ENCODE peak calls at places on chromosomes 2 and 18, in eight cellular contexts. One of them, this sample, is unnamed.

GRCh38 chr2:12797815-12798214 is 81.1 kb downstream of the TRIB2 start:
- DNase-seq in BE2C: no peak
- DNase-seq in CD8-positive, alpha-beta T cell: no peak
- DNase-seq in psoas muscle: no peak
- DNase-seq in adipocyte: peak; percentile 49
- DNase-seq in effector memory CD4-positive, alpha-beta T cell: no peak
- DNase-seq in endodermal cell: no peak
- DNase-seq in CD4-positive, CD25-positive, alpha-beta regulatory T cell: no peak
- DNase-seq in this sample: no peak

GRCh38 chr2:238903141-238903540 is 55.3 kb downstream of the TWIST2 start:
- DNase-seq in BE2C: no peak
- DNase-seq in CD8-positive, alpha-beta T cell: no peak
- DNase-seq in psoas muscle: no peak
- DNase-seq in adipocyte: no peak
- DNase-seq in effector memory CD4-positive, alpha-beta T cell: no peak
- DNase-seq in endodermal cell: no peak
- DNase-seq in CD4-positive, CD25-positive, alpha-beta regulatory T cell: no peak
- DNase-seq in this sample: no peak

GRCh38 chr18:49100226-49100968 is 149.6 kb upstream of the SMAD7 start:
- DNase-seq in BE2C: no peak
- DNase-seq in CD8-positive, alpha-beta T cell: no peak
- DNase-seq in psoas muscle: no peak
- DNase-seq in adipocyte: peak; percentile 61
- DNase-seq in effector memory CD4-positive, alpha-beta T cell: no peak
- DNase-seq in endodermal cell: no peak
- DNase-seq in CD4-positive, CD25-positive, alpha-beta regulatory T cell: no peak
- DNase-seq in this sample: no peak

GRCh38 chr2:238434846-238435751 is 8.4 kb downstream of the ASB1 start:
- DNase-seq in BE2C: no peak
- DNase-seq in CD8-positive, alpha-beta T cell: no peak
- DNase-seq in psoas muscle: no peak
- DNase-seq in adipocyte: no peak
- DNase-seq in effector memory CD4-positive, alpha-beta T cell: no peak
- DNase-seq in endodermal cell: no peak
- DNase-seq in CD4-positive, CD25-positive, alpha-beta regulatory T cell: no peak
- DNase-seq in this sample: no peak

GRCh38 chr2:43005975-43006833 is 213.8 kb upstream of the HAAO start:
- DNase-seq in BE2C: no peak
- DNase-seq in CD8-positive, alpha-beta T cell: no peak
- DNase-seq in psoas muscle: no peak
- DNase-seq in adipocyte: no peak
- DNase-seq in effector memory CD4-positive, alpha-beta T cell: no peak
- DNase-seq in endodermal cell: peak; percentile 25
- DNase-seq in CD4-positive, CD25-positive, alpha-beta regulatory T cell: no peak
- DNase-seq in this sample: no peak

GRCh38 chr2:57882895-57883515 is 163.6 kb upstream of the VRK2 start:
- DNase-seq in BE2C: no peak
- DNase-seq in CD8-positive, alpha-beta T cell: no peak
- DNase-seq in psoas muscle: no peak
- DNase-seq in adipocyte: no peak
- DNase-seq in effector memory CD4-positive, alpha-beta T cell: no peak
- DNase-seq in endodermal cell: no peak
- DNase-seq in CD4-positive, CD25-positive, alpha-beta regulatory T cell: no peak
- DNase-seq in this sample: peak; percentile 14

GRCh38 chr2:181523756-181524155 is 66.6 kb downstream of the ITGA4 start:
- DNase-seq in BE2C: no peak
- DNase-seq in CD8-positive, alpha-beta T cell: no peak
- DNase-seq in psoas muscle: no peak
- DNase-seq in adipocyte: no peak
- DNase-seq in effector memory CD4-positive, alpha-beta T cell: no peak
- DNase-seq in endodermal cell: no peak
- DNase-seq in CD4-positive, CD25-positive, alpha-beta regulatory T cell: no peak
- DNase-seq in this sample: no peak

GRCh38 chr2:197838589-197838988 is 34.2 kb downstream of the PLCL1 start:
- DNase-seq in BE2C: no peak
- DNase-seq in CD8-positive, alpha-beta T cell: no peak
- DNase-seq in psoas muscle: no peak
- DNase-seq in adipocyte: no peak
- DNase-seq in effector memory CD4-positive, alpha-beta T cell: no peak
- DNase-seq in endodermal cell: no peak
- DNase-seq in CD4-positive, CD25-positive, alpha-beta regulatory T cell: no peak
- DNase-seq in this sample: no peak

GRCh38 chr2:63663013-63663864 is 74.5 kb downstream of the MDH1 start:
- DNase-seq in BE2C: no peak
- DNase-seq in CD8-positive, alpha-beta T cell: no peak
- DNase-seq in psoas muscle: no peak
- DNase-seq in adipocyte: no peak
- DNase-seq in effector memory CD4-positive, alpha-beta T cell: no peak
- DNase-seq in endodermal cell: no peak
- DNase-seq in CD4-positive, CD25-positive, alpha-beta regulatory T cell: no peak
- DNase-seq in this sample: no peak

GRCh38 chr2:238834982-238835381 is 12.9 kb upstream of the TWIST2 start:
- DNase-seq in BE2C: no peak
- DNase-seq in CD8-positive, alpha-beta T cell: no peak
- DNase-seq in psoas muscle: no peak
- DNase-seq in adipocyte: no peak
- DNase-seq in effector memory CD4-positive, alpha-beta T cell: no peak
- DNase-seq in endodermal cell: no peak
- DNase-seq in CD4-positive, CD25-positive, alpha-beta regulatory T cell: no peak
- DNase-seq in this sample: no peak

GRCh38 chr18:2981212-2981728 is 31.7 kb downstream of the LPIN2 start:
- DNase-seq in BE2C: no peak
- DNase-seq in CD8-positive, alpha-beta T cell: no peak
- DNase-seq in psoas muscle: no peak
- DNase-seq in adipocyte: peak; percentile 64
- DNase-seq in effector memory CD4-positive, alpha-beta T cell: no peak
- DNase-seq in endodermal cell: no peak
- DNase-seq in CD4-positive, CD25-positive, alpha-beta regulatory T cell: peak; percentile 48
- DNase-seq in this sample: no peak

GRCh38 chr2:98348066-98348561 is 1.9 kb downstream of the CNGA3 start:
- DNase-seq in BE2C: peak; percentile 14
- DNase-seq in CD8-positive, alpha-beta T cell: no peak
- DNase-seq in psoas muscle: no peak
- DNase-seq in adipocyte: no peak
- DNase-seq in effector memory CD4-positive, alpha-beta T cell: no peak
- DNase-seq in endodermal cell: peak; percentile 80
- DNase-seq in CD4-positive, CD25-positive, alpha-beta regulatory T cell: no peak
- DNase-seq in this sample: no peak

GRCh38 chr18:35572644-35573043 is 8.9 kb upstream of the GALNT1 start:
- DNase-seq in BE2C: no peak
- DNase-seq in CD8-positive, alpha-beta T cell: no peak
- DNase-seq in psoas muscle: peak; percentile 64
- DNase-seq in adipocyte: peak; percentile 31
- DNase-seq in effector memory CD4-positive, alpha-beta T cell: no peak
- DNase-seq in endodermal cell: no peak
- DNase-seq in CD4-positive, CD25-positive, alpha-beta regulatory T cell: no peak
- DNase-seq in this sample: no peak

GRCh38 chr18:59787998-59788875 is 91.0 kb upstream of the CCBE1 start:
- DNase-seq in BE2C: no peak
- DNase-seq in CD8-positive, alpha-beta T cell: no peak
- DNase-seq in psoas muscle: no peak
- DNase-seq in adipocyte: peak; percentile 79
- DNase-seq in effector memory CD4-positive, alpha-beta T cell: no peak
- DNase-seq in endodermal cell: peak; percentile 66
- DNase-seq in CD4-positive, CD25-positive, alpha-beta regulatory T cell: no peak
- DNase-seq in this sample: no peak

GRCh38 chr2:144268036-144268678 is 251.8 kb downstream of the ZEB2 start:
- DNase-seq in BE2C: no peak
- DNase-seq in CD8-positive, alpha-beta T cell: no peak
- DNase-seq in psoas muscle: no peak
- DNase-seq in adipocyte: no peak
- DNase-seq in effector memory CD4-positive, alpha-beta T cell: no peak
- DNase-seq in endodermal cell: no peak
- DNase-seq in CD4-positive, CD25-positive, alpha-beta regulatory T cell: no peak
- DNase-seq in this sample: no peak

DNA sequence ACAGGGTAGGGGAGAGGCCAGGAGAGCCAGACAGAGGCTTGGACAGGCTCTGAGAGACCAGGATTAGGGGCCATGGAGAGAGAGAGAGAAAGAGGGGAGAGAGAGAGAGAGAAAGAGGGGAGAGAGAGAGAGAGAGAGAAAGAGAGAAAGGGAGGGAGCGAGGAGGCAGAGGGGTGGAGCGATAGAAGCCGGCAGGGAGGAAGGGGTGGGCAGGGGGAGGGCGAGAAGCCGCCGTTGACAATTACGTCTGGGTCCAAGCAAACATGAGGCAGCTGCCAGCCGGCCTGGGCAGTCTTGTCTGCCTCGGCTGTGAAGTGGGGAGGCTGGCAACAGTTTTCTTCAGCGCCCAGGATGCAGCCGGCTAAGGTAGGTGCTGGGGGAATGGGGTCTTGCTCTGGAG is at the start of gene KCNIP3:
- DNase-seq in BE2C: no peak
- DNase-seq in CD8-positive, alpha-beta T cell: no peak
- DNase-seq in psoas muscle: no peak
- DNase-seq in adipocyte: peak; percentile 24
- DNase-seq in effector memory CD4-positive, alpha-beta T cell: no peak
- DNase-seq in endodermal cell: peak; percentile 70
- DNase-seq in CD4-positive, CD25-positive, alpha-beta regulatory T cell: no peak
- DNase-seq in this sample: no peak
- H3K4me3 ChIP-seq in BE2C: no peak within 1 kb of the TSS
- H3K4me3 ChIP-seq in CD8-positive, alpha-beta T cell: no peak within 1 kb of the TSS
- H3K4me3 ChIP-seq in psoas muscle: no peak within 1 kb of the TSS
- H3K4me3 ChIP-seq in adipocyte: no peak within 1 kb of the TSS
- H3K4me3 ChIP-seq in effector memory CD4-positive, alpha-beta T cell: no peak within 1 kb of the TSS
- H3K4me3 ChIP-seq in endodermal cell: no peak within 1 kb of the TSS
- H3K4me3 ChIP-seq in CD4-positive, CD25-positive, alpha-beta regulatory T cell: no peak within 1 kb of the TSS
- H3K4me3 ChIP-seq in this sample: no peak within 1 kb of the TSS

DNA sequence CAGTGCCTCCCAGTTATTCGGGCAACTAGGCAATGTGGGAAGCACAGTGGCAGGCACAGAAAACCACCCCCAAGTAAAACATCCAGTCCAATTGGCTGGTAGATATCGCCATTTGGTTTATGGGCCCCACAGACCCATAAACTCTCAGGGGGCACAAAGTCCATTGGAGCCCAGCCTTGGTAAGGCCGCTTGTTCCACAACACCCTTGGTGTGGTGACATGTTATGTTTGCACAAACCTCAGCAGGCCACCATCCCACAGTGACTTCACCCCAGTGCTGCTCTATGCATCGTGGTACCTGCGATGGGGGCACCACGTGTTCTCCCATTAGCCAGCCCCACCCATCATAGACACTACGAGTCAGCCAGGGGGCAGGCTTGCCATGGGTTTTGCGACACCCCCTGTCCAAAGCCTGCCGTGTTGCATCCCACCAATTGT is 18.5 kb downstream of the PHOSPHO2 start:
- DNase-seq in BE2C: no peak
- DNase-seq in CD8-positive, alpha-beta T cell: no peak
- DNase-seq in psoas muscle: no peak
- DNase-seq in adipocyte: no peak
- DNase-seq in effector memory CD4-positive, alpha-beta T cell: no peak
- DNase-seq in endodermal cell: no peak
- DNase-seq in CD4-positive, CD25-positive, alpha-beta regulatory T cell: no peak
- DNase-seq in this sample: no peak
- H3K4me3 ChIP-seq in BE2C: no peak overlapping the region
- H3K4me3 ChIP-seq in CD8-positive, alpha-beta T cell: no peak overlapping the region
- H3K4me3 ChIP-seq in psoas muscle: no peak overlapping the region
- H3K4me3 ChIP-seq in adipocyte: no peak overlapping the region
- H3K4me3 ChIP-seq in effector memory CD4-positive, alpha-beta T cell: no peak overlapping the region
- H3K4me3 ChIP-seq in endodermal cell: no peak overlapping the region
- H3K4me3 ChIP-seq in CD4-positive, CD25-positive, alpha-beta regulatory T cell: no peak overlapping the region
- H3K4me3 ChIP-seq in this sample: no peak overlapping the region

GRCh38 chr2:118325556-118325955 is 237.3 kb downstream of the INSIG2 start:
- DNase-seq in BE2C: no peak
- DNase-seq in CD8-positive, alpha-beta T cell: no peak
- DNase-seq in psoas muscle: no peak
- DNase-seq in adipocyte: no peak
- DNase-seq in effector memory CD4-positive, alpha-beta T cell: no peak
- DNase-seq in endodermal cell: no peak
- DNase-seq in CD4-positive, CD25-positive, alpha-beta regulatory T cell: no peak
- DNase-seq in this sample: no peak

GRCh38 chr2:118322381-118322780 is 234.1 kb downstream of the INSIG2 start:
- DNase-seq in BE2C: no peak
- DNase-seq in CD8-positive, alpha-beta T cell: no peak
- DNase-seq in psoas muscle: no peak
- DNase-seq in adipocyte: no peak
- DNase-seq in effector memory CD4-positive, alpha-beta T cell: no peak
- DNase-seq in endodermal cell: no peak
- DNase-seq in CD4-positive, CD25-positive, alpha-beta regulatory T cell: no peak
- DNase-seq in this sample: no peak

GRCh38 chr2:118319271-118319684 is 231.0 kb downstream of the INSIG2 start:
- DNase-seq in BE2C: no peak
- DNase-seq in CD8-positive, alpha-beta T cell: no peak
- DNase-seq in psoas muscle: no peak
- DNase-seq in adipocyte: no peak
- DNase-seq in effector memory CD4-positive, alpha-beta T cell: no peak
- DNase-seq in endodermal cell: peak; percentile 95
- DNase-seq in CD4-positive, CD25-positive, alpha-beta regulatory T cell: no peak
- DNase-seq in this sample: no peak

GRCh38 chr2:118321436-118322100 is 233.3 kb downstream of the INSIG2 start:
- DNase-seq in BE2C: no peak
- DNase-seq in CD8-positive, alpha-beta T cell: no peak
- DNase-seq in psoas muscle: no peak
- DNase-seq in adipocyte: no peak
- DNase-seq in effector memory CD4-positive, alpha-beta T cell: no peak
- DNase-seq in endodermal cell: peak; percentile 79
- DNase-seq in CD4-positive, CD25-positive, alpha-beta regulatory T cell: no peak
- DNase-seq in this sample: no peak

DNA sequence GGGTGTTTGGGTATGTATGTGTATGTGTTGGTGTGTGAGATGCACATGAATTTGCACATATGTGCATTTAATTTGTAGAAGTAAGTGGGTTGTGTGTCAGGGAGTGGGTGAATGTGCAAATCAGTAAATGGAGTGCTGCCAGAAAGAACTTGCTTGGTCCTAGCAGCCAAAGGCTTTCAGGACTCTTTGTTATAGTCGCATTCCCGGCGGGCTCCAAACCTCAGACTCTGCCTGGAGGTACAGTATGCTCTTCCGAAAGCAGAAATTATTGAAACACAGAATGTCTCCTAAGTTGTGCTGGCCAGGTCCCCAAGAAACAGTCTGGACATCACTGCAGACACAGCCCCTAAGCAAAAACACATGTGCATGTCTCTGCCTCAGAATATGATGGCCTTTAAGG is 232.4 kb downstream of the INSIG2 start:
- DNase-seq in BE2C: no peak
- DNase-seq in CD8-positive, alpha-beta T cell: no peak
- DNase-seq in psoas muscle: no peak
- DNase-seq in adipocyte: no peak
- DNase-seq in effector memory CD4-positive, alpha-beta T cell: no peak
- DNase-seq in endodermal cell: no peak
- DNase-seq in CD4-positive, CD25-positive, alpha-beta regulatory T cell: no peak
- DNase-seq in this sample: no peak
- H3K4me3 ChIP-seq in BE2C: no peak overlapping the region
- H3K4me3 ChIP-seq in CD8-positive, alpha-beta T cell: no peak overlapping the region
- H3K4me3 ChIP-seq in psoas muscle: no peak overlapping the region
- H3K4me3 ChIP-seq in adipocyte: no peak overlapping the region
- H3K4me3 ChIP-seq in effector memory CD4-positive, alpha-beta T cell: no peak overlapping the region
- H3K4me3 ChIP-seq in endodermal cell: no peak overlapping the region
- H3K4me3 ChIP-seq in CD4-positive, CD25-positive, alpha-beta regulatory T cell: no peak overlapping the region
- H3K4me3 ChIP-seq in this sample: no peak overlapping the region

DNA sequence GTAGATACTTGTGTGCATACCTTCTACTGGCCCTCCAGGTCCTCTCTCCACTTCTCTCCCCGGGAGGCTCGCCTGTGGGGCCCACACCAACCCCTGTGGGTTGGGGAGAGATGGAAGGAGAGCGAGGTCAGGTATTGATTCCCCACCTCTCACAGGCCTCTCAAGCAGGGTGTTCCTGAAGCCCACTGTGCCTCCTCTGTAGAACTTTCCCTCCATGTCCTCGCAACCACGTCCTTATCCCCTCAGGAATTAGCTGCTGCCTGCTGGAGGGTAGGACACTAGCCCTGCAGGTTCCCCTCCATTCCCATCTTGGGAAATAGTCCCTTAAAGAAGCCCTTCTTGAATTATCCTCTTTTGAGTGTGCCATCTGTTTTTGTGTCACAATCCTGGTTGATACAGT is 38.9 kb upstream of the KLF11 start:
- DNase-seq in BE2C: no peak
- DNase-seq in CD8-positive, alpha-beta T cell: no peak
- DNase-seq in psoas muscle: no peak
- DNase-seq in adipocyte: no peak
- DNase-seq in effector memory CD4-positive, alpha-beta T cell: no peak
- DNase-seq in endodermal cell: no peak
- DNase-seq in CD4-positive, CD25-positive, alpha-beta regulatory T cell: no peak
- DNase-seq in this sample: no peak
- H3K4me3 ChIP-seq in BE2C: no peak overlapping the region
- H3K4me3 ChIP-seq in CD8-positive, alpha-beta T cell: no peak overlapping the region
- H3K4me3 ChIP-seq in psoas muscle: no peak overlapping the region
- H3K4me3 ChIP-seq in adipocyte: no peak overlapping the region
- H3K4me3 ChIP-seq in effector memory CD4-positive, alpha-beta T cell: no peak overlapping the region
- H3K4me3 ChIP-seq in endodermal cell: no peak overlapping the region
- H3K4me3 ChIP-seq in CD4-positive, CD25-positive, alpha-beta regulatory T cell: no peak overlapping the region
- H3K4me3 ChIP-seq in this sample: no peak overlapping the region